ENCODE peak calls at places on chromosome 16, in four cellular contexts. J, X, T and Z are unnamed samples.

GRCh38 chr16:22938647-22939046 is 124.7 kb downstream of the HS3ST2 start:
- DNase-seq in X (no peak), T (no peak), J (no peak), Z (no peak)

GRCh38 chr16:50505714-50506542 is 42.3 kb upstream of the NKD1 start:
- DNase-seq in X (peak; percentile 87), T (no peak), J (no peak), Z (peak; percentile 38)

GRCh38 chr16:24580665-24581064 is 41.3 kb downstream of the RBBP6 start:
- DNase-seq in T (no peak), J (peak; percentile 62), X (no peak), Z (no peak)

GRCh38 chr16:48172682-48173081 is 16.9 kb upstream of the ABCC12 start:
- DNase-seq in X (no peak), T (no peak), J (no peak), Z (no peak)

GRCh38 chr16:788399-789126 is at the start of gene CHTF18:
- DNase-seq in J (peak; percentile 86), X (peak; percentile 95), T (peak; percentile 54), Z (peak; percentile 94)

GRCh38 chr16:49183911-49184310 is 97.7 kb downstream of the CBLN1 start:
- DNase-seq in J (no peak), T (peak; percentile 7), X (peak; percentile 64), Z (peak; percentile 73)

GRCh38 chr16:2331932-2332267 is 8.6 kb downstream of the ABCA3 start:
- DNase-seq in T (no peak), J (no peak), X (no peak), Z (no peak)

GRCh38 chr16:8138666-8139065 is 451.6 kb downstream of the TMEM114 start:
- DNase-seq in T (no peak), J (no peak), X (no peak), Z (no peak)

GRCh38 chr16:72291531-72291981 is 119.6 kb upstream of the PMFBP1 start:
- DNase-seq in J (peak; percentile 94), T (no peak), X (no peak), Z (no peak)

GRCh38 chr16:9235837-9236236 is 144.4 kb downstream of the HAPSTR1 start:
- DNase-seq in J (no peak), T (no peak), X (no peak), Z (no peak)

GRCh38 chr16:84925773-84926372 is 85.5 kb downstream of the ZDHHC7 start:
- DNase-seq in T (no peak), J (no peak), X (no peak), Z (no peak)

GRCh38 chr16:66717112-66717675 is 20.7 kb upstream of the CMTM4 start:
- DNase-seq in J (peak; percentile 88), T (no peak), X (peak; percentile 83), Z (peak; percentile 78)

GRCh38 chr16:79299154-79299799 is 301.3 kb downstream of the MAF start:
- DNase-seq in X (no peak), J (no peak), T (peak; percentile 68), Z (peak; percentile 61)
- H3K56ac ChIP-seq in X (no peak overlapping the region), J (no peak overlapping the region), T (no peak overlapping the region), Z (no peak overlapping the region)

GRCh38 chr16:30063893-30064745 is 1.4 kb upstream of the ALDOA start:
- DNase-seq in T (no peak), X (peak; percentile 77), J (peak; percentile 37), Z (peak; percentile 77)
- H3K4ac ChIP-seq in T (peak overlapping the region; percentile 21), X (peak overlapping the region; percentile 98), J (peak overlapping the region; percentile 100), Z (no peak overlapping the region)

DNA sequence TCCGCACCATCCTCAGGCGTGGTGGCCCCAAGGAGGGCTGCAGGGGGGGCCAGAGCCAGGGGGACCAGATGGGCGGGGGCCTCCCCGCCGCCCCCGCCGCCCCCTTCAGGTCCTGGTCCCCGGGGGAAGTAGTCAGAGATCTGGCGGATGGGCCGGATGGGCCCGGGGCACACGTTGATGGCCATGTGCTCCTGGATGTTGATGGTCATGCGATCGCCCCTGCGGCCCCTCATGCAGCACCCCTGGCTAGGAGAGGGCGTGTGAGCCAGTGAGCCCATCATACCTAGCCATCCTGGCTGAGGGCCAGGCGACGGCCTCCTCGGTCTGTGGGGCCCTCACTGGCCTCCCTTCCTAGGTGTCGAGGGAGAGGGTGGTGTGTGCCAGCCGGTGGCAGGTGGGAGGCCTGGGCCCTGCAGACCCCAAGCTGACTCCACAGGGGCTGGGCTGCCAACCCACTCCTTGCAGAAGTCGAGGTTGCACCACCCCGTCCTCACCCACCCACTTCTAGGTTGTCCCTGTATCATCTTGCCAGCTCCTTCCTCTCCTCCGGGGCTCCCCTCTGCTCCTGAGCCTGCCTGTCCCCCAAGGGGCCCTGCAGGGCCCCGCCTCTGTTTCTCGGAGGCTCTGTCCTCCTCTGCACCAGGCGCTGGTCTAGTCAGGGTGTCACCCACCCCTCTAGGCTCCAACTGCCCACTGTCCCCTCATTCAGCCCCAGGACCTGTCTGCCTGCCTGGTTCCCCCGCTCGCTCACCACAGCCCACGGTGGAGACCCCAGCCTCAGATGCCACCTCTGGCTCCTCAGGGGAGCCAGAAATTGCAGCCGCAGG is 624 bp downstream of the DOC2A start:
- DNase-seq in J (no peak), X (no peak), T (no peak), Z (no peak)
- H3K4me2 ChIP-seq in J (no peak overlapping the region), X (peak overlapping the region; percentile 85), T (peak overlapping the region; percentile 96), Z (peak overlapping the region; percentile 91)

GRCh38 chr16:81642943-81643342 is 136.1 kb upstream of the PLCG2 start:
- DNase-seq in T (no peak), X (no peak), J (no peak), Z (no peak)

GRCh38 chr16:81640681-81641070 is 138.4 kb upstream of the PLCG2 start:
- DNase-seq in T (no peak), J (no peak), X (no peak), Z (no peak)

GRCh38 chr16:81639931-81640680 is 139.0 kb upstream of the PLCG2 start:
- DNase-seq in X (no peak), T (no peak), J (peak; percentile 11), Z (no peak)

GRCh38 chr16:81641403-81642106 is 137.5 kb upstream of the PLCG2 start:
- DNase-seq in X (peak; percentile 89), T (no peak), J (no peak), Z (peak; percentile 45)

GRCh38 chr16:81642107-81642436 is 137.0 kb upstream of the PLCG2 start:
- DNase-seq in X (no peak), T (no peak), J (no peak), Z (no peak)
- H3K56ac ChIP-seq in X (no peak overlapping the region), T (no peak overlapping the region), J (no peak overlapping the region), Z (no peak overlapping the region)

DNA sequence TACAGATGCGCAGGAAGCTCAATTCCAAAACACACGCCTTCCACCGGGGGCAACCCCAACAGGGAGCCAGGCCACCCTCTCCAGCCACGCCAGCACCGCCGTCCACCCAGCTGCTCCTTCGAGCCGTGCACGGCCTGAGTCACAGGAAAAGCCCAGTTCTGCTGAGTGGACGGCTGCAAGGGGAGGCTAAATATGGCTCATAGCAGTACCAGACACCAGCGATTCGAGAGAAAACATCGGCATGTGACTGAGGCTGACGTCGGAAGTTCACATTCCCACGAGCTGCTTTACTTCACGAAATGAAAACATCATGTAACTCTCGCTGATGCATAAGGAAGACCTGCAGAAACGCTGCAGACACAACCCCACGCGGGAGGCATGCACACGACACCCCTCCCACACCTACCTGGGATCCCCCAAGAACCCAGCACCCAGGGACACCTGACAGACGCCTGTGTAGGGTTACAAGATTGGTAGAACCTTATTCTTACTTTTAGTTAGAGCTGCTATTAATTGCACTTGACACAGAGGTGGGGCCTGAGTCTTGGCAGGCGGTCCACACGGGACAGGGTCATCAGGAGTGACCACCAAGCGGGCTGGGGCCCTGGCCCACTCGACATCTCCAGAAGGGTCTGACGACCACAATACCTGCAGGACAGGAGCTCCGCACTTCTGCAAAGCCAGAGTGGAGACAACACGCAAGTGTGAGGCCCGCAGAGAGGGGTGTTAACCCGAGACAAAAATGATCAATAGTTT is 116.8 kb downstream of the ANKRD11 start:
- DNase-seq in J (peak; percentile 55), X (no peak), T (no peak), Z (no peak)
- H3K4ac ChIP-seq in J (no peak overlapping the region), X (no peak overlapping the region), T (no peak overlapping the region), Z (no peak overlapping the region)

GRCh38 chr16:57970319-57970718 is 609 bp downstream of the CNGB1 start:
- DNase-seq in J (no peak), T (no peak), X (no peak), Z (no peak)

GRCh38 chr16:57966986-57967385 is 3.9 kb downstream of the CNGB1 start:
- DNase-seq in T (no peak), J (no peak), X (no peak), Z (no peak)

GRCh38 chr16:57969451-57970123 is 1.3 kb downstream of the CNGB1 start:
- DNase-seq in T (no peak), J (no peak), X (no peak), Z (no peak)

GRCh38 chr16:57966133-57966805 is 4.7 kb downstream of the CNGB1 start:
- DNase-seq in X (no peak), J (no peak), T (no peak), Z (no peak)

GRCh38 chr16:57967916-57968315 is 3.0 kb downstream of the CNGB1 start:
- DNase-seq in T (no peak), J (no peak), X (no peak), Z (no peak)
- H3K4me2 ChIP-seq in T (no peak overlapping the region), J (no peak overlapping the region), X (no peak overlapping the region), Z (no peak overlapping the region)

DNA sequence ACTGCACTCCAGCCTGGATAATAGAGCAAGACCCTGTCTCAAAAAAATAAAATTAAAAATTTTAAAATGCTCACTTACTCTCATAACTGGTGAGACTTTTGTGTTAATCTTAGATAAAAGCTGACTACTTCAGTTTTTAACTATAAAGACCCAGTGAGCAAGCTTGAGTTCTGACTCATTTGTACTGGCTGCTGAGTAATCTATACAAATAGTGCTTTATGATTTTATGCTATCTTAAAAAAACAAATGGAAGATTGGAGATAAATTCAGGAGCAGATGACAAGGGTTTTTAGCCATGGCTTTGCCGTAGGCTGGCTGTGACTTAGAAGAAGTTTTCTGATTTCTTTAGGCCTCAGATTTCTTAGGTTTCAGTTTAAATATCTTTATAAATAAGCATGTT is 30.5 kb downstream of the SNTB2 start:
- DNase-seq in T (no peak), X (no peak), J (peak; percentile 89), Z (no peak)
- H3K56ac ChIP-seq in T (no peak overlapping the region), X (no peak overlapping the region), J (no peak overlapping the region), Z (no peak overlapping the region)

GRCh38 chr16:56932588-56933265 is 785 bp downstream of the HERPUD1 start:
- DNase-seq in T (no peak), J (peak; percentile 69), X (peak; percentile 67), Z (peak; percentile 43)
- H3K4ac ChIP-seq in T (no peak overlapping the region), J (peak overlapping the region; percentile 92), X (no peak overlapping the region), Z (no peak overlapping the region)

GRCh38 chr16:30476991-30477390 is 4.4 kb downstream of the ITGAL start:
- DNase-seq in X (no peak), T (no peak), J (no peak), Z (no peak)
- H3K4me2 ChIP-seq in X (no peak overlapping the region), T (no peak overlapping the region), J (no peak overlapping the region), Z (no peak overlapping the region)

GRCh38 chr16:21128991-21129390 is 21.7 kb downstream of the DNAH3 start:
- DNase-seq in X (no peak), J (no peak), T (no peak), Z (no peak)

GRCh38 chr16:21121150-21121549 is 29.5 kb downstream of the DNAH3 start:
- DNase-seq in X (no peak), T (no peak), J (no peak), Z (no peak)

GRCh38 chr16:21125191-21125590 is 25.5 kb downstream of the DNAH3 start:
- DNase-seq in J (no peak), X (no peak), T (no peak), Z (no peak)

GRCh38 chr16:21130811-21131210 is 19.8 kb downstream of the DNAH3 start:
- DNase-seq in T (no peak), J (no peak), X (no peak), Z (peak; percentile 40)

GRCh38 chr16:21126518-21126917 is 24.1 kb downstream of the DNAH3 start:
- DNase-seq in T (no peak), J (no peak), X (no peak), Z (no peak)
- H3K56ac ChIP-seq in T (no peak overlapping the region), J (no peak overlapping the region), X (no peak overlapping the region), Z (no peak overlapping the region)